ENCODE peak calls at places on chromosomes 2 and 18, in six cellular contexts. One of them, this sample, is unnamed.

GRCh38 chr2:133241231-133241575 is 327.1 kb downstream of the NCKAP5 start:
- DNase-seq in activated naive CD8-positive, alpha-beta T cell treated with anti-CD3 and anti-CD28 coated beads, Interleukin-2, amount 50 U/mL, for 16 hours: no peak
- DNase-seq in stimulated activated CD8-positive, alpha-beta memory T cell treated with anti-CD3 and anti-CD28 coated beads, Interleukin-4, amount 100 ng/mL, for 4 hours: no peak
- DNase-seq in IMR-90: peak
- DNase-seq in fibroblast of lung: peak
- DNase-seq in CD8-positive, alpha-beta T cell: no peak
- DNase-seq in this sample: peak

GRCh38 chr2:6917761-6918421 is 679 bp downstream of the RNF144A start:
- DNase-seq in activated naive CD8-positive, alpha-beta T cell treated with anti-CD3 and anti-CD28 coated beads, Interleukin-2, amount 50 U/mL, for 16 hours: no peak
- DNase-seq in stimulated activated CD8-positive, alpha-beta memory T cell treated with anti-CD3 and anti-CD28 coated beads, Interleukin-4, amount 100 ng/mL, for 4 hours: no peak
- DNase-seq in IMR-90: no peak
- DNase-seq in fibroblast of lung: no peak
- DNase-seq in CD8-positive, alpha-beta T cell: no peak
- DNase-seq in this sample: no peak

GRCh38 chr2:1738646-1739302 is 5.5 kb downstream of the PXDN start:
- DNase-seq in activated naive CD8-positive, alpha-beta T cell treated with anti-CD3 and anti-CD28 coated beads, Interleukin-2, amount 50 U/mL, for 16 hours: no peak
- DNase-seq in stimulated activated CD8-positive, alpha-beta memory T cell treated with anti-CD3 and anti-CD28 coated beads, Interleukin-4, amount 100 ng/mL, for 4 hours: no peak
- DNase-seq in IMR-90: no peak
- DNase-seq in fibroblast of lung: peak
- DNase-seq in CD8-positive, alpha-beta T cell: no peak
- DNase-seq in this sample: no peak

GRCh38 chr2:54240515-54241219 is 15.4 kb downstream of the TSPYL6 start:
- DNase-seq in activated naive CD8-positive, alpha-beta T cell treated with anti-CD3 and anti-CD28 coated beads, Interleukin-2, amount 50 U/mL, for 16 hours: no peak
- DNase-seq in stimulated activated CD8-positive, alpha-beta memory T cell treated with anti-CD3 and anti-CD28 coated beads, Interleukin-4, amount 100 ng/mL, for 4 hours: no peak
- DNase-seq in IMR-90: peak
- DNase-seq in fibroblast of lung: peak
- DNase-seq in CD8-positive, alpha-beta T cell: no peak
- DNase-seq in this sample: peak

GRCh38 chr2:163878718-163879117 is 142.9 kb upstream of the FIGN start:
- DNase-seq in activated naive CD8-positive, alpha-beta T cell treated with anti-CD3 and anti-CD28 coated beads, Interleukin-2, amount 50 U/mL, for 16 hours: no peak
- DNase-seq in stimulated activated CD8-positive, alpha-beta memory T cell treated with anti-CD3 and anti-CD28 coated beads, Interleukin-4, amount 100 ng/mL, for 4 hours: no peak
- DNase-seq in IMR-90: peak
- DNase-seq in fibroblast of lung: no peak
- DNase-seq in CD8-positive, alpha-beta T cell: no peak
- DNase-seq in this sample: peak

GRCh38 chr2:181309161-181309560 is 148.0 kb upstream of the ITGA4 start:
- DNase-seq in activated naive CD8-positive, alpha-beta T cell treated with anti-CD3 and anti-CD28 coated beads, Interleukin-2, amount 50 U/mL, for 16 hours: no peak
- DNase-seq in stimulated activated CD8-positive, alpha-beta memory T cell treated with anti-CD3 and anti-CD28 coated beads, Interleukin-4, amount 100 ng/mL, for 4 hours: no peak
- DNase-seq in IMR-90: no peak
- DNase-seq in fibroblast of lung: no peak
- DNase-seq in CD8-positive, alpha-beta T cell: no peak
- DNase-seq in this sample: no peak

GRCh38 chr2:147382322-147382948 is 462.4 kb upstream of the ACVR2A start:
- DNase-seq in activated naive CD8-positive, alpha-beta T cell treated with anti-CD3 and anti-CD28 coated beads, Interleukin-2, amount 50 U/mL, for 16 hours: no peak
- DNase-seq in stimulated activated CD8-positive, alpha-beta memory T cell treated with anti-CD3 and anti-CD28 coated beads, Interleukin-4, amount 100 ng/mL, for 4 hours: no peak
- DNase-seq in IMR-90: no peak
- DNase-seq in fibroblast of lung: no peak
- DNase-seq in CD8-positive, alpha-beta T cell: no peak
- DNase-seq in this sample: no peak

GRCh38 chr2:239778861-239779591 is 246.1 kb downstream of the NDUFA10 start:
- DNase-seq in activated naive CD8-positive, alpha-beta T cell treated with anti-CD3 and anti-CD28 coated beads, Interleukin-2, amount 50 U/mL, for 16 hours: no peak
- DNase-seq in stimulated activated CD8-positive, alpha-beta memory T cell treated with anti-CD3 and anti-CD28 coated beads, Interleukin-4, amount 100 ng/mL, for 4 hours: no peak
- DNase-seq in IMR-90: no peak
- DNase-seq in fibroblast of lung: no peak
- DNase-seq in CD8-positive, alpha-beta T cell: no peak
- DNase-seq in this sample: no peak

GRCh38 chr2:31196622-31197021 is 20.7 kb downstream of the CAPN14 start:
- DNase-seq in activated naive CD8-positive, alpha-beta T cell treated with anti-CD3 and anti-CD28 coated beads, Interleukin-2, amount 50 U/mL, for 16 hours: no peak
- DNase-seq in stimulated activated CD8-positive, alpha-beta memory T cell treated with anti-CD3 and anti-CD28 coated beads, Interleukin-4, amount 100 ng/mL, for 4 hours: no peak
- DNase-seq in IMR-90: no peak
- DNase-seq in fibroblast of lung: no peak
- DNase-seq in CD8-positive, alpha-beta T cell: no peak
- DNase-seq in this sample: no peak

GRCh38 chr2:21142149-21142548 is 18.4 kb downstream of the TDRD15 start:
- DNase-seq in activated naive CD8-positive, alpha-beta T cell treated with anti-CD3 and anti-CD28 coated beads, Interleukin-2, amount 50 U/mL, for 16 hours: no peak
- DNase-seq in stimulated activated CD8-positive, alpha-beta memory T cell treated with anti-CD3 and anti-CD28 coated beads, Interleukin-4, amount 100 ng/mL, for 4 hours: no peak
- DNase-seq in IMR-90: no peak
- DNase-seq in fibroblast of lung: no peak
- DNase-seq in CD8-positive, alpha-beta T cell: no peak
- DNase-seq in this sample: no peak

GRCh38 chr2:69454976-69455375 is 17.7 kb upstream of the NFU1 start:
- DNase-seq in activated naive CD8-positive, alpha-beta T cell treated with anti-CD3 and anti-CD28 coated beads, Interleukin-2, amount 50 U/mL, for 16 hours: no peak
- DNase-seq in stimulated activated CD8-positive, alpha-beta memory T cell treated with anti-CD3 and anti-CD28 coated beads, Interleukin-4, amount 100 ng/mL, for 4 hours: no peak
- DNase-seq in IMR-90: no peak
- DNase-seq in fibroblast of lung: no peak
- DNase-seq in CD8-positive, alpha-beta T cell: no peak
- DNase-seq in this sample: no peak

GRCh38 chr2:57126410-57126809 is 920.2 kb upstream of the VRK2 start:
- DNase-seq in activated naive CD8-positive, alpha-beta T cell treated with anti-CD3 and anti-CD28 coated beads, Interleukin-2, amount 50 U/mL, for 16 hours: no peak
- DNase-seq in stimulated activated CD8-positive, alpha-beta memory T cell treated with anti-CD3 and anti-CD28 coated beads, Interleukin-4, amount 100 ng/mL, for 4 hours: no peak
- DNase-seq in IMR-90: no peak
- DNase-seq in fibroblast of lung: no peak
- DNase-seq in CD8-positive, alpha-beta T cell: no peak
- DNase-seq in this sample: no peak

GRCh38 chr2:217981084-217981730 is 21.6 kb downstream of the TNS1 start:
- DNase-seq in activated naive CD8-positive, alpha-beta T cell treated with anti-CD3 and anti-CD28 coated beads, Interleukin-2, amount 50 U/mL, for 16 hours: no peak
- DNase-seq in stimulated activated CD8-positive, alpha-beta memory T cell treated with anti-CD3 and anti-CD28 coated beads, Interleukin-4, amount 100 ng/mL, for 4 hours: no peak
- DNase-seq in IMR-90: no peak
- DNase-seq in fibroblast of lung: no peak
- DNase-seq in CD8-positive, alpha-beta T cell: no peak
- DNase-seq in this sample: no peak

GRCh38 chr2:235544687-235544965 is 50.8 kb downstream of the AGAP1 start:
- DNase-seq in activated naive CD8-positive, alpha-beta T cell treated with anti-CD3 and anti-CD28 coated beads, Interleukin-2, amount 50 U/mL, for 16 hours: no peak
- DNase-seq in stimulated activated CD8-positive, alpha-beta memory T cell treated with anti-CD3 and anti-CD28 coated beads, Interleukin-4, amount 100 ng/mL, for 4 hours: no peak
- DNase-seq in IMR-90: no peak
- DNase-seq in fibroblast of lung: no peak
- DNase-seq in CD8-positive, alpha-beta T cell: no peak
- DNase-seq in this sample: no peak

GRCh38 chr2:226338825-226339224 is 460.8 kb downstream of the IRS1 start:
- DNase-seq in activated naive CD8-positive, alpha-beta T cell treated with anti-CD3 and anti-CD28 coated beads, Interleukin-2, amount 50 U/mL, for 16 hours: no peak
- DNase-seq in stimulated activated CD8-positive, alpha-beta memory T cell treated with anti-CD3 and anti-CD28 coated beads, Interleukin-4, amount 100 ng/mL, for 4 hours: no peak
- DNase-seq in IMR-90: no peak
- DNase-seq in fibroblast of lung: peak
- DNase-seq in CD8-positive, alpha-beta T cell: no peak
- DNase-seq in this sample: peak

GRCh38 chr2:68653034-68653433 is 9.7 kb downstream of the PROKR1 start:
- DNase-seq in activated naive CD8-positive, alpha-beta T cell treated with anti-CD3 and anti-CD28 coated beads, Interleukin-2, amount 50 U/mL, for 16 hours: no peak
- DNase-seq in stimulated activated CD8-positive, alpha-beta memory T cell treated with anti-CD3 and anti-CD28 coated beads, Interleukin-4, amount 100 ng/mL, for 4 hours: no peak
- DNase-seq in IMR-90: no peak
- DNase-seq in fibroblast of lung: peak
- DNase-seq in CD8-positive, alpha-beta T cell: no peak
- DNase-seq in this sample: peak

GRCh38 chr2:197613509-197613987 is 61.8 kb downstream of the RFTN2 start:
- DNase-seq in activated naive CD8-positive, alpha-beta T cell treated with anti-CD3 and anti-CD28 coated beads, Interleukin-2, amount 50 U/mL, for 16 hours: no peak
- DNase-seq in stimulated activated CD8-positive, alpha-beta memory T cell treated with anti-CD3 and anti-CD28 coated beads, Interleukin-4, amount 100 ng/mL, for 4 hours: no peak
- DNase-seq in IMR-90: peak
- DNase-seq in fibroblast of lung: no peak
- DNase-seq in CD8-positive, alpha-beta T cell: no peak
- DNase-seq in this sample: no peak

GRCh38 chr18:9147440-9148238 is 11.1 kb downstream of the ANKRD12 start:
- DNase-seq in activated naive CD8-positive, alpha-beta T cell treated with anti-CD3 and anti-CD28 coated beads, Interleukin-2, amount 50 U/mL, for 16 hours: no peak
- DNase-seq in stimulated activated CD8-positive, alpha-beta memory T cell treated with anti-CD3 and anti-CD28 coated beads, Interleukin-4, amount 100 ng/mL, for 4 hours: no peak
- DNase-seq in IMR-90: peak
- DNase-seq in fibroblast of lung: peak
- DNase-seq in CD8-positive, alpha-beta T cell: peak
- DNase-seq in this sample: peak

GRCh38 chr2:113032737-113033136 is 19.9 kb downstream of the IL36B start:
- DNase-seq in activated naive CD8-positive, alpha-beta T cell treated with anti-CD3 and anti-CD28 coated beads, Interleukin-2, amount 50 U/mL, for 16 hours: no peak
- DNase-seq in stimulated activated CD8-positive, alpha-beta memory T cell treated with anti-CD3 and anti-CD28 coated beads, Interleukin-4, amount 100 ng/mL, for 4 hours: no peak
- DNase-seq in IMR-90: no peak
- DNase-seq in fibroblast of lung: no peak
- DNase-seq in CD8-positive, alpha-beta T cell: no peak
- DNase-seq in this sample: no peak

GRCh38 chr2:119657486-119658145 is 21.4 kb upstream of the TMEM177 start:
- DNase-seq in activated naive CD8-positive, alpha-beta T cell treated with anti-CD3 and anti-CD28 coated beads, Interleukin-2, amount 50 U/mL, for 16 hours: no peak
- DNase-seq in stimulated activated CD8-positive, alpha-beta memory T cell treated with anti-CD3 and anti-CD28 coated beads, Interleukin-4, amount 100 ng/mL, for 4 hours: no peak
- DNase-seq in IMR-90: no peak
- DNase-seq in fibroblast of lung: no peak
- DNase-seq in CD8-positive, alpha-beta T cell: no peak
- DNase-seq in this sample: no peak

GRCh38 chr2:144694456-144694855 is 174.5 kb upstream of the ZEB2 start:
- DNase-seq in activated naive CD8-positive, alpha-beta T cell treated with anti-CD3 and anti-CD28 coated beads, Interleukin-2, amount 50 U/mL, for 16 hours: no peak
- DNase-seq in stimulated activated CD8-positive, alpha-beta memory T cell treated with anti-CD3 and anti-CD28 coated beads, Interleukin-4, amount 100 ng/mL, for 4 hours: no peak
- DNase-seq in IMR-90: no peak
- DNase-seq in fibroblast of lung: no peak
- DNase-seq in CD8-positive, alpha-beta T cell: no peak
- DNase-seq in this sample: no peak

GRCh38 chr18:79809482-79810192 is 11.9 kb downstream of the KCNG2 start:
- DNase-seq in activated naive CD8-positive, alpha-beta T cell treated with anti-CD3 and anti-CD28 coated beads, Interleukin-2, amount 50 U/mL, for 16 hours: no peak
- DNase-seq in stimulated activated CD8-positive, alpha-beta memory T cell treated with anti-CD3 and anti-CD28 coated beads, Interleukin-4, amount 100 ng/mL, for 4 hours: no peak
- DNase-seq in IMR-90: no peak
- DNase-seq in fibroblast of lung: no peak
- DNase-seq in CD8-positive, alpha-beta T cell: no peak
- DNase-seq in this sample: no peak